ENCODE peak calls at places on chromosomes 5 and 9, in six cellular contexts. One of them, this sample, is unnamed. For H3K4me1, the result is how much of the 10 kb centered on the place peaks cover.

GRCh38 chr5:21931076-21931475 is 922.1 kb downstream of the CDH12 start:
- DNase-seq in A673: peak
- DNase-seq in neural progenitor cell: no peak
- DNase-seq in CD8-positive, alpha-beta T cell: no peak
- DNase-seq in Panc1: no peak
- DNase-seq in A549: no peak
- DNase-seq in this sample: no peak

GRCh38 chr9:132238992-132239391 is 77.1 kb downstream of the NTNG2 start:
- DNase-seq in A549: no peak
- DNase-seq in CD8-positive, alpha-beta T cell: no peak
- DNase-seq in A673: no peak
- DNase-seq in neural progenitor cell: no peak
- DNase-seq in Panc1: no peak
- DNase-seq in this sample: no peak

GRCh38 chr5:112917453-112918005 is 4.5 kb downstream of the REEP5 start:
- DNase-seq in CD8-positive, alpha-beta T cell: no peak
- DNase-seq in neural progenitor cell: peak
- DNase-seq in A673: peak
- DNase-seq in A549: no peak
- DNase-seq in Panc1: no peak
- DNase-seq in this sample: no peak

GRCh38 chr5:39341934-39342333 is 22.4 kb downstream of the C9 start:
- DNase-seq in A549: no peak
- DNase-seq in neural progenitor cell: no peak
- DNase-seq in A673: no peak
- DNase-seq in CD8-positive, alpha-beta T cell: no peak
- DNase-seq in Panc1: no peak
- DNase-seq in this sample: no peak

GRCh38 chr5:177984565-177985166 is 11.4 kb downstream of the PROP1 start:
- DNase-seq in neural progenitor cell: no peak
- DNase-seq in Panc1: no peak
- DNase-seq in CD8-positive, alpha-beta T cell: no peak
- DNase-seq in A673: peak
- DNase-seq in A549: no peak
- DNase-seq in this sample: peak

GRCh38 chr9:109488791-109489492 is 9.2 kb downstream of the PTPN3 start:
- DNase-seq in A549: no peak
- DNase-seq in Panc1: no peak
- DNase-seq in A673: no peak
- DNase-seq in neural progenitor cell: no peak
- DNase-seq in CD8-positive, alpha-beta T cell: no peak
- DNase-seq in this sample: no peak

GRCh38 chr9:113963017-113963620 is 87.0 kb downstream of the ZNF618 start:
- DNase-seq in CD8-positive, alpha-beta T cell: no peak
- DNase-seq in neural progenitor cell: peak
- DNase-seq in A673: peak
- DNase-seq in A549: peak
- DNase-seq in Panc1: no peak
- DNase-seq in this sample: peak

GRCh38 chr9:123749580-123750202 is 180.2 kb downstream of the DENND1A start:
- DNase-seq in CD8-positive, alpha-beta T cell: no peak
- DNase-seq in A549: no peak
- DNase-seq in neural progenitor cell: no peak
- DNase-seq in A673: no peak
- DNase-seq in Panc1: no peak
- DNase-seq in this sample: no peak

GRCh38 chr9:792331-793260 is 48.9 kb upstream of the DMRT1 start:
- DNase-seq in A549: no peak
- DNase-seq in Panc1: no peak
- DNase-seq in neural progenitor cell: no peak
- DNase-seq in A673: no peak
- DNase-seq in CD8-positive, alpha-beta T cell: no peak
- DNase-seq in this sample: no peak

GRCh38 chr9:71955300-71955915 is 44.0 kb downstream of the C9orf85 start:
- DNase-seq in A549: no peak
- DNase-seq in neural progenitor cell: no peak
- DNase-seq in A673: no peak
- DNase-seq in Panc1: no peak
- DNase-seq in CD8-positive, alpha-beta T cell: no peak
- DNase-seq in this sample: no peak

GRCh38 chr9:110049699-110050450 is 158.1 kb downstream of the C9orf152 start:
- DNase-seq in CD8-positive, alpha-beta T cell: no peak
- DNase-seq in A549: no peak
- DNase-seq in neural progenitor cell: peak
- DNase-seq in A673: no peak
- DNase-seq in Panc1: no peak
- DNase-seq in this sample: no peak

GRCh38 chr5:56561-57290 is 35.2 kb upstream of the PLEKHG4B start:
- DNase-seq in Panc1: no peak
- DNase-seq in neural progenitor cell: peak
- DNase-seq in CD8-positive, alpha-beta T cell: no peak
- DNase-seq in A549: no peak
- DNase-seq in A673: peak
- DNase-seq in this sample: no peak

GRCh38 chr5:42217791-42218190 is 205.4 kb upstream of the GHR start:
- DNase-seq in A549: no peak
- DNase-seq in neural progenitor cell: no peak
- DNase-seq in CD8-positive, alpha-beta T cell: no peak
- DNase-seq in A673: no peak
- DNase-seq in Panc1: no peak
- DNase-seq in this sample: no peak

GRCh38 chr9:68704498-68704803 is 589 bp upstream of the PIP5K1B start:
- DNase-seq in A673: no peak
- DNase-seq in CD8-positive, alpha-beta T cell: no peak
- DNase-seq in Panc1: no peak
- DNase-seq in A549: no peak
- DNase-seq in neural progenitor cell: no peak
- DNase-seq in this sample: no peak

GRCh38 chr5:90134381-90134780 is 275.2 kb downstream of the CETN3 start:
- DNase-seq in CD8-positive, alpha-beta T cell: no peak
- DNase-seq in A673: no peak
- DNase-seq in A549: no peak
- DNase-seq in Panc1: no peak
- DNase-seq in neural progenitor cell: no peak
- DNase-seq in this sample: no peak

GRCh38 chr9:120925535-120926396 is 830 bp downstream of the TRAF1 start:
- DNase-seq in A673: no peak
- DNase-seq in CD8-positive, alpha-beta T cell: peak
- DNase-seq in A549: peak
- DNase-seq in neural progenitor cell: no peak
- DNase-seq in Panc1: peak
- DNase-seq in this sample: peak

GRCh38 chr9:114434878-114435311 is 47.1 kb upstream of the AKNA start:
- DNase-seq in A549: peak
- DNase-seq in Panc1: peak
- DNase-seq in neural progenitor cell: peak
- DNase-seq in CD8-positive, alpha-beta T cell: no peak
- DNase-seq in A673: peak
- DNase-seq in this sample: no peak

DNA sequence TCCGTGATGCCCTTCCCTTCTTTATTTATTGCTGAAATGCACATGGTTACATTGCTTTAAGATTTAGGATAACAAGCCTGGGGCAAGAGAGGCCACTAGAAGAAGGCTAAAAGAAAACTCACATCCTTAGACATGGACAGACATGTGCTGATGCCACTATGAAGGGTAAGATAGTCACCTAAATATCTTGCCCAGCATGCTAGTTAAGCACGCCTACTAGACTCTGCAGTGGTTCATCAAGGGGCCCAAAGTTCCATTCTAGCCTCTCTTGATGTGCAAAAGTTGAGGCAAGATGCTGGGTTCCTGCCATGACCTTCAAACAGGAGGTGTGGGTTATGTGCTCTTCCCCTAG is 49.3 kb downstream of the GRAMD2B start:
- DNase-seq in A673: no peak
- DNase-seq in CD8-positive, alpha-beta T cell: no peak
- DNase-seq in A549: no peak
- DNase-seq in Panc1: no peak
- DNase-seq in neural progenitor cell: no peak
- DNase-seq in this sample: no peak
- H3K4me1 ChIP-seq in A673: under half
- H3K4me1 ChIP-seq in CD8-positive, alpha-beta T cell: under half
- H3K4me1 ChIP-seq in A549: under half
- H3K4me1 ChIP-seq in Panc1: under half
- H3K4me1 ChIP-seq in neural progenitor cell: under half
- H3K4me1 ChIP-seq in this sample: under half

GRCh38 chr9:97940233-97940632 is 2.3 kb upstream of the HEMGN start:
- DNase-seq in Panc1: no peak
- DNase-seq in A549: no peak
- DNase-seq in neural progenitor cell: no peak
- DNase-seq in A673: no peak
- DNase-seq in CD8-positive, alpha-beta T cell: no peak
- DNase-seq in this sample: no peak
- H3K4me1 ChIP-seq in Panc1: under half
- H3K4me1 ChIP-seq in A549: under half
- H3K4me1 ChIP-seq in neural progenitor cell: under half
- H3K4me1 ChIP-seq in A673: under half
- H3K4me1 ChIP-seq in CD8-positive, alpha-beta T cell: under half
- H3K4me1 ChIP-seq in this sample: under half

DNA sequence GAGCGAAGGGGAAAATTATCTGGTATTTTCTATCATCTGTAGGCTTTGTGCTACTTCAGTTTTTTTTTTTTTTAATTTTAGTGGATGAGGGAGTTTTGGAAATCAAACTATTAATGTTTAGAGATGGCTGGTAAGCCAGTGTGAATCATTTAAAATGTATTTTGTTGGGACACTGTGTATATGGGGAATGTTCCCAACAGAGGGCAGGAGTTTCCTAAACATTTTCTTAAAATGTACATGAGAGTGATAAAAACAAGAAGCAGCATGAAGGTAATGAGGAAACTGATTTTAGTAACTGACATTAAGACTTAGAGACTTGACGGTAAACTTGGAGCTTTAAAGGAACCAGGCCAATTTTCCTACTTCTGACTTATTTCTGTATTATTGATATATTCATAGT is 68.2 kb upstream of the ITGA2 start:
- DNase-seq in Panc1: no peak
- DNase-seq in A673: no peak
- DNase-seq in A549: no peak
- DNase-seq in CD8-positive, alpha-beta T cell: no peak
- DNase-seq in neural progenitor cell: no peak
- DNase-seq in this sample: no peak
- H3K4me1 ChIP-seq in Panc1: under half
- H3K4me1 ChIP-seq in A673: under half
- H3K4me1 ChIP-seq in A549: under half
- H3K4me1 ChIP-seq in CD8-positive, alpha-beta T cell: under half
- H3K4me1 ChIP-seq in neural progenitor cell: under half
- H3K4me1 ChIP-seq in this sample: under half

GRCh38 chr9:112168197-112168596 is 6.9 kb downstream of the SUSD1 start:
- DNase-seq in CD8-positive, alpha-beta T cell: no peak
- DNase-seq in neural progenitor cell: no peak
- DNase-seq in A549: no peak
- DNase-seq in Panc1: no peak
- DNase-seq in A673: no peak
- DNase-seq in this sample: no peak

GRCh38 chr9:112170235-112170634 is 4.9 kb downstream of the SUSD1 start:
- DNase-seq in A549: no peak
- DNase-seq in A673: no peak
- DNase-seq in neural progenitor cell: no peak
- DNase-seq in CD8-positive, alpha-beta T cell: no peak
- DNase-seq in Panc1: no peak
- DNase-seq in this sample: no peak

GRCh38 chr9:112162644-112163413 is 12.3 kb downstream of the SUSD1 start:
- DNase-seq in A673: no peak
- DNase-seq in CD8-positive, alpha-beta T cell: no peak
- DNase-seq in A549: no peak
- DNase-seq in Panc1: no peak
- DNase-seq in neural progenitor cell: no peak
- DNase-seq in this sample: no peak

GRCh38 chr9:112169368-112169767 is 5.7 kb downstream of the SUSD1 start:
- DNase-seq in CD8-positive, alpha-beta T cell: no peak
- DNase-seq in Panc1: no peak
- DNase-seq in neural progenitor cell: no peak
- DNase-seq in A549: no peak
- DNase-seq in A673: no peak
- DNase-seq in this sample: no peak

GRCh38 chr9:112166176-112167140 is 8.6 kb downstream of the SUSD1 start:
- DNase-seq in A549: peak
- DNase-seq in neural progenitor cell: peak
- DNase-seq in Panc1: no peak
- DNase-seq in CD8-positive, alpha-beta T cell: no peak
- DNase-seq in A673: no peak
- DNase-seq in this sample: peak
- H3K4me1 ChIP-seq in A549: half or more
- H3K4me1 ChIP-seq in neural progenitor cell: under half
- H3K4me1 ChIP-seq in Panc1: under half
- H3K4me1 ChIP-seq in CD8-positive, alpha-beta T cell: under half
- H3K4me1 ChIP-seq in A673: under half
- H3K4me1 ChIP-seq in this sample: under half

GRCh38 chr9:4293293-4293931 is 6.5 kb downstream of the GLIS3 start:
- DNase-seq in A673: peak
- DNase-seq in A549: peak
- DNase-seq in CD8-positive, alpha-beta T cell: no peak
- DNase-seq in Panc1: no peak
- DNase-seq in neural progenitor cell: peak
- DNase-seq in this sample: peak
- H3K4me1 ChIP-seq in A673: under half
- H3K4me1 ChIP-seq in A549: half or more
- H3K4me1 ChIP-seq in CD8-positive, alpha-beta T cell: under half
- H3K4me1 ChIP-seq in Panc1: under half
- H3K4me1 ChIP-seq in neural progenitor cell: under half
- H3K4me1 ChIP-seq in this sample: under half

GRCh38 chr5:111742166-111742565 is 14.8 kb downstream of the NREP start:
- DNase-seq in Panc1: no peak
- DNase-seq in neural progenitor cell: no peak
- DNase-seq in A549: no peak
- DNase-seq in A673: no peak
- DNase-seq in CD8-positive, alpha-beta T cell: no peak
- DNase-seq in this sample: no peak

GRCh38 chr5:111743521-111743920 is 13.5 kb downstream of the NREP start:
- DNase-seq in A673: no peak
- DNase-seq in A549: no peak
- DNase-seq in neural progenitor cell: no peak
- DNase-seq in CD8-positive, alpha-beta T cell: no peak
- DNase-seq in Panc1: no peak
- DNase-seq in this sample: no peak

GRCh38 chr5:111743993-111744392 is 13.0 kb downstream of the NREP start:
- DNase-seq in CD8-positive, alpha-beta T cell: no peak
- DNase-seq in neural progenitor cell: no peak
- DNase-seq in Panc1: no peak
- DNase-seq in A673: no peak
- DNase-seq in A549: no peak
- DNase-seq in this sample: no peak

GRCh38 chr5:111741270-111741669 is 15.7 kb downstream of the NREP start:
- DNase-seq in A673: no peak
- DNase-seq in neural progenitor cell: no peak
- DNase-seq in CD8-positive, alpha-beta T cell: no peak
- DNase-seq in Panc1: no peak
- DNase-seq in A549: no peak
- DNase-seq in this sample: no peak

DNA sequence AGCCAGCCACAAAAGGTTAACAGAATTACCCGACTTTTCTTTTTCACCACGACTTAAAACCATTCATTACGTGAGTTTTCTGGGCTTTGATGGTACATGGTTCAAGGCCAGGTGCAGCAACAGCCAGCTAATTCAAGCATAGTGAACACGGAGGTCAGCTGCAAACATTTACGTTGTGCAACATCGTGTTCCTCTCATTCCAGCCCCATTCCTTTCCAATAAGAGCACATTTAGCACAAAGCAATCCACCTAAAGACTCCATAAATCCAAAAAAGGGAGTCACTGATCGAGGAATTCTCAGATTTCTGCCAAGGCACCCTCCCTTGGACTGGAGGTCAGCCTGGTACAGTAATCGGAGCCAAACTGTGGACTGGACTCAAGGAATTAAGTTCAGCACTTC is 14.4 kb downstream of the NREP start:
- DNase-seq in A673: no peak
- DNase-seq in Panc1: no peak
- DNase-seq in A549: no peak
- DNase-seq in CD8-positive, alpha-beta T cell: no peak
- DNase-seq in neural progenitor cell: no peak
- DNase-seq in this sample: no peak
- H3K4me1 ChIP-seq in A673: under half
- H3K4me1 ChIP-seq in Panc1: under half
- H3K4me1 ChIP-seq in A549: under half
- H3K4me1 ChIP-seq in CD8-positive, alpha-beta T cell: under half
- H3K4me1 ChIP-seq in neural progenitor cell: half or more
- H3K4me1 ChIP-seq in this sample: under half